ENCODE peak calls at places on chromosome 12, in four cellular contexts. D, W, Q and U are unnamed samples.

GRCh38 chr12:56087220-56087619 is 7.3 kb downstream of the ERBB3 start:
- DNase-seq in D (no peak), W (no peak), Q (peak; percentile 60), U (peak; percentile 91)

GRCh38 chr12:100927825-100928224 is 133.2 kb downstream of the ANO4 start:
- DNase-seq in D (no peak), W (no peak), Q (no peak), U (no peak)

GRCh38 chr12:109727039-109727723 is 13.6 kb downstream of the FAM222A start:
- DNase-seq in D (no peak), W (no peak), Q (peak; percentile 41), U (no peak)

GRCh38 chr12:48037267-48037915 is 33.1 kb upstream of the COL2A1 start:
- DNase-seq in D (no peak), W (no peak), Q (no peak), U (no peak)

GRCh38 chr12:47705239-47705570 is 625 bp downstream of the RPAP3 start:
- DNase-seq in D (no peak), W (no peak), Q (no peak), U (no peak)

GRCh38 chr12:90280564-90281058 is 572.0 kb upstream of the ATP2B1 start:
- DNase-seq in D (no peak), W (no peak), Q (no peak), U (no peak)

GRCh38 chr12:63958876-63959275 is 114.4 kb downstream of the SRGAP1 start:
- DNase-seq in D (no peak), W (no peak), Q (no peak), U (no peak)

GRCh38 chr12:16564675-16565074 is 41.3 kb downstream of the LMO3 start:
- DNase-seq in D (no peak), W (no peak), Q (no peak), U (no peak)

GRCh38 chr12:132771126-132771838 is 9.7 kb upstream of the ANKLE2 start:
- DNase-seq in D (no peak), W (no peak), Q (no peak), U (peak; percentile 61)

GRCh38 chr12:110533607-110534006 is 31.5 kb downstream of the RAD9B start:
- DNase-seq in D (no peak), W (no peak), Q (no peak), U (no peak)

GRCh38 chr12:56267443-56268071 is 815 bp downstream of the COQ10A start:
- DNase-seq in D (no peak), W (no peak), Q (peak; percentile 86), U (no peak)

GRCh38 chr12:88153959-88154358 is 11.9 kb downstream of the TMTC3 start:
- DNase-seq in D (no peak), W (no peak), Q (no peak), U (no peak)

GRCh38 chr12:77294016-77294415 is 228.6 kb upstream of the E2F7 start:
- DNase-seq in D (no peak), W (no peak), Q (no peak), U (no peak)

GRCh38 chr12:118544569-118544968 is 168.2 kb downstream of the SUDS3 start:
- DNase-seq in D (no peak), W (no peak), Q (no peak), U (no peak)

GRCh38 chr12:43982544-43982943 is 146.7 kb downstream of the TMEM117 start:
- DNase-seq in D (no peak), W (no peak), Q (no peak), U (no peak)

GRCh38 chr12:78938341-78939084 is 73.9 kb downstream of the SYT1 start:
- DNase-seq in D (no peak), W (no peak), Q (no peak), U (no peak)

GRCh38 chr12:18430425-18431048 is 169.2 kb downstream of the PIK3C2G start:
- DNase-seq in D (no peak), W (peak; percentile 20), Q (no peak), U (peak; percentile 31)
- H3K4me1 ChIP-seq in D (no peaks in the 10 kb centered on the region), W (no peaks in the 10 kb centered on the region), Q (no peaks in the 10 kb centered on the region), U (no peaks in the 10 kb centered on the region)

DNA sequence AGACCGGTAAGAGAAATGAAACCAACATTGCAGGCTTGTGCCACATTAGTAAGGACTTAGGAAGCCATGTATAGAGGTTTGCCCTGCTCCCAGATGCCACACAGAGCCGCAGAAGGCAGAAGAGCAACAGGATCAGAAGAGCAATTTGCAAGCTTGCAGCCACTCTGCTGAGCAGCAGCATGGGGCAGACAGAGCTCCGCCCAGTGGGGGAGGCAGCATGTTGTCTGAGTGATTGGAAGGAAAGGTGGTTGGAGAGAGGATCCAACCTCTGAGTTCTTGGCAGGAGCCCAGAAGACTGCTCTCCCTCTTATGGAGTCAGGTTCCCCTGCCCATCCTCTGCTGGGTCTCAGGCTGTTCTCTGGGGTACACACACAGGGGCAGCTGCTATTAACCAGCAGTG is 2.3 kb upstream of the KRT6A start:
- DNase-seq in D (no peak), W (peak; percentile 41), Q (no peak), U (no peak)
- H3K4me1 ChIP-seq in D (no peaks in the 10 kb centered on the region), W (peaks cover 40% of the 10 kb centered on the region), Q (no peaks in the 10 kb centered on the region), U (peaks cover 6% of the 10 kb centered on the region)

GRCh38 chr12:8031872-8032241 is 659 bp upstream of the FOXJ2 start:
- DNase-seq in D (no peak), W (no peak), Q (no peak), U (no peak)
- H3K4me1 ChIP-seq in D (peaks cover 11% of the 10 kb centered on the region), W (peaks cover 25% of the 10 kb centered on the region), Q (peaks cover 31% of the 10 kb centered on the region), U (peaks cover 27% of the 10 kb centered on the region)

DNA sequence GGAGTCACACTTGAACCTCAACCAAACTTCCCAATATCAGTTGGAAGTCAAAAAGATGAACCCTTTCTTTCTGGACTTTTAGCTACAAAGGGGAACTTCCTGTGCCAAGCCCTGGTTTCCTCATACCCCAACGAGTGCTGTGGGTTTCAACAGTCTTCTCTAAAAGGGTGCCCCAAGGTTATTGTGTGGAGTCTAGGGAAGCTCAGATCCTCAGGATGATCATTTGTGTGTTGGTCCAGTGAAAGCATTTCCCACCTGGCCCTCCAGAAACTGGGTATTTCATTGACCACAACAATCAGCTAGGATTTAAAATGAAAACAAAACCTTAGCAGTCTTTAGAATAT is 29.4 kb downstream of the P2RX4 start:
- DNase-seq in D (no peak), W (no peak), Q (peak; percentile 15), U (no peak)
- H3K4me1 ChIP-seq in D (peaks cover 4% of the 10 kb centered on the region), W (no peaks in the 10 kb centered on the region), Q (no peaks in the 10 kb centered on the region), U (peaks cover 38% of the 10 kb centered on the region)

GRCh38 chr12:50256761-50257160 is 26.6 kb downstream of the LIMA1 start:
- DNase-seq in D (no peak), W (no peak), Q (no peak), U (no peak)
- H3K4me1 ChIP-seq in D (peaks cover 7% of the 10 kb centered on the region), W (peaks cover 60% of the 10 kb centered on the region), Q (peaks cover 40% of the 10 kb centered on the region), U (peaks cover 63% of the 10 kb centered on the region)

GRCh38 chr12:11663128-11663527 is 13.7 kb downstream of the ETV6 start:
- DNase-seq in D (no peak), W (no peak), Q (no peak), U (no peak)

GRCh38 chr12:11660624-11661023 is 11.2 kb downstream of the ETV6 start:
- DNase-seq in D (no peak), W (no peak), Q (no peak), U (no peak)

GRCh38 chr12:11664101-11664500 is 14.6 kb downstream of the ETV6 start:
- DNase-seq in D (no peak), W (no peak), Q (no peak), U (no peak)

GRCh38 chr12:11661491-11662085 is 12.1 kb downstream of the ETV6 start:
- DNase-seq in D (no peak), W (no peak), Q (no peak), U (no peak)

DNA sequence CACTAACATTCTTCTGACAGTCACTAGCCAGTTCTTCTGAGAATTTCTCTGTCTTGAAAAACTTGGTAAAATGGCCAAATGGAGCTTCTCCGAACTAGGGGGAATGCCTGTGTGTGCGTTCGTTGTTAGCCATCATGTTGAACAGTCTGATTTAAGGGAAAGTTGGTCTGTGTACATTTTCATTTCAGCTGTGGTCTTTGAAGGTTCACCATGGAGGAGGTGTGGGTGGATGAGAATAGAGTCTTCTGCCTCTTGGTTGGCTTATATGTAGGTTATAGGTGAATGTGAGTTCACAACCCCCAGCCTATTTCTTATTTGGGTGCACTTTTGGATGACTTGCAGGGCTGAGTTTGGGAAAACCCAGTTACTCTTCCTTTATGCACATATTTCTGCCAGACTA is 12.9 kb downstream of the ETV6 start:
- DNase-seq in D (no peak), W (no peak), Q (no peak), U (no peak)
- H3K4me1 ChIP-seq in D (peaks cover 25% of the 10 kb centered on the region), W (peaks cover 9% of the 10 kb centered on the region), Q (peaks cover 52% of the 10 kb centered on the region), U (peaks cover 34% of the 10 kb centered on the region)

GRCh38 chr12:65779091-65779642 is 45.1 kb upstream of the HMGA2 start:
- DNase-seq in D (no peak), W (no peak), Q (no peak), U (no peak)

GRCh38 chr12:65779946-65780345 is 44.3 kb upstream of the HMGA2 start:
- DNase-seq in D (no peak), W (no peak), Q (no peak), U (no peak)

GRCh38 chr12:65778268-65779090 is 45.8 kb upstream of the HMGA2 start:
- DNase-seq in D (no peak), W (no peak), Q (no peak), U (no peak)

GRCh38 chr12:65784616-65785015 is 39.7 kb upstream of the HMGA2 start:
- DNase-seq in D (no peak), W (no peak), Q (no peak), U (no peak)

GRCh38 chr12:65781681-65782269 is 42.5 kb upstream of the HMGA2 start:
- DNase-seq in D (no peak), W (no peak), Q (no peak), U (no peak)
- H3K4me1 ChIP-seq in D (no peaks in the 10 kb centered on the region), W (peaks cover 13% of the 10 kb centered on the region), Q (no peaks in the 10 kb centered on the region), U (no peaks in the 10 kb centered on the region)